ENCODE peak calls at places on chromosome 6, in four cellular contexts. One of them, this sample, is unnamed.

GRCh38 chr6:100473182-100473581 is 8.5 kb upstream of the SIM1 start:
- DNase-seq in GM13976: no peak
- DNase-seq in left ventricle myocardium inferior: no peak
- DNase-seq in fibroblast of mammary gland: no peak
- DNase-seq in this sample: no peak

GRCh38 chr6:118551063-118551672 is 3.1 kb downstream of the PLN start:
- DNase-seq in left ventricle myocardium inferior: no peak
- DNase-seq in GM13976: peak
- DNase-seq in fibroblast of mammary gland: peak
- DNase-seq in this sample: peak

GRCh38 chr6:158707120-158707519 is 57.3 kb downstream of the SYTL3 start:
- DNase-seq in left ventricle myocardium inferior: peak
- DNase-seq in fibroblast of mammary gland: peak
- DNase-seq in GM13976: no peak
- DNase-seq in this sample: no peak

GRCh38 chr6:151196571-151196970 is 43.2 kb upstream of the AKAP12 start:
- DNase-seq in left ventricle myocardium inferior: peak
- DNase-seq in fibroblast of mammary gland: peak
- DNase-seq in GM13976: no peak
- DNase-seq in this sample: no peak

GRCh38 chr6:109979033-109979921 is 1.2 kb downstream of the GPR6 start:
- DNase-seq in GM13976: no peak
- DNase-seq in fibroblast of mammary gland: no peak
- DNase-seq in left ventricle myocardium inferior: no peak
- DNase-seq in this sample: no peak

GRCh38 chr6:139979021-139979721 is 604.7 kb upstream of the CITED2 start:
- DNase-seq in GM13976: no peak
- DNase-seq in fibroblast of mammary gland: no peak
- DNase-seq in left ventricle myocardium inferior: no peak
- DNase-seq in this sample: no peak

GRCh38 chr6:157822221-157823000 is 635 bp upstream of the SNX9 start:
- DNase-seq in fibroblast of mammary gland: no peak
- DNase-seq in left ventricle myocardium inferior: peak
- DNase-seq in GM13976: no peak
- DNase-seq in this sample: no peak

GRCh38 chr6:20403766-20404640 is 2.3 kb downstream of the E2F3 start:
- DNase-seq in left ventricle myocardium inferior: no peak
- DNase-seq in GM13976: no peak
- DNase-seq in fibroblast of mammary gland: peak
- DNase-seq in this sample: peak

GRCh38 chr6:149317656-149318571 is at the start of gene TAB2:
- DNase-seq in left ventricle myocardium inferior: peak
- DNase-seq in fibroblast of mammary gland: no peak
- DNase-seq in GM13976: peak
- DNase-seq in this sample: peak

GRCh38 chr6:77650098-77650663 is 2.7 kb upstream of the MEI4 start:
- DNase-seq in fibroblast of mammary gland: no peak
- DNase-seq in GM13976: peak
- DNase-seq in left ventricle myocardium inferior: peak
- DNase-seq in this sample: peak

GRCh38 chr6:79672631-79673065 is 41.5 kb downstream of the SH3BGRL2 start:
- DNase-seq in fibroblast of mammary gland: peak
- DNase-seq in left ventricle myocardium inferior: no peak
- DNase-seq in GM13976: no peak
- DNase-seq in this sample: no peak

GRCh38 chr6:157880534-157880933 is 57.5 kb downstream of the SNX9 start:
- DNase-seq in left ventricle myocardium inferior: no peak
- DNase-seq in fibroblast of mammary gland: no peak
- DNase-seq in GM13976: no peak
- DNase-seq in this sample: no peak

GRCh38 chr6:45422541-45423110 is 44.9 kb upstream of the SUPT3H start:
- DNase-seq in left ventricle myocardium inferior: peak
- DNase-seq in fibroblast of mammary gland: no peak
- DNase-seq in GM13976: peak
- DNase-seq in this sample: peak

GRCh38 chr6:152293404-152293803 is 343.8 kb downstream of the SYNE1 start:
- DNase-seq in fibroblast of mammary gland: no peak
- DNase-seq in GM13976: no peak
- DNase-seq in left ventricle myocardium inferior: peak
- DNase-seq in this sample: no peak

GRCh38 chr6:6515691-6516607 is 72.6 kb upstream of the LY86 start:
- DNase-seq in left ventricle myocardium inferior: no peak
- DNase-seq in fibroblast of mammary gland: no peak
- DNase-seq in GM13976: no peak
- DNase-seq in this sample: peak

DNA sequence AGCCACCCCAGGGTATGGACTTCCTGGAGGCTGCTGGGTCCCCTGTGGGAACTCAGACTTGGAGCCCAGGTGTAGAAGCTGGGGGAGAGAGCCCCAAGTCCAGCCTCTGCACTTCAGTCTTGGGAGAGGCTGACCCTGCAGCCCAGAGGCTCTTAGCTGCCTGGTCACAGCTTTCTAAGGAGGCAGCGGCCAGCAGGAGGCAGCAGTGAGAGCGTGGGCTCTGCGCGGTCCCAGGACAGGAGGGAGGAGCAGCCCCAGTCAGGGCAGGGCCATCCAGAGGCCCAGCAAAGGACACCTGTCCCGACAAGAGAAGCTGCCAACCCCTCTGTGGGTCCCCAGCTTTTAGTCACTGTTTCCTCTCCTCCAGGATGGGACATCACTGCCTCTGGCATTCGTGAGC is 9.4 kb downstream of the TREML2 start:
- DNase-seq in left ventricle myocardium inferior: peak
- DNase-seq in fibroblast of mammary gland: peak
- DNase-seq in GM13976: peak
- DNase-seq in this sample: peak
- TF ChIP-seq CTCF in left ventricle myocardium inferior: peak
- TF ChIP-seq CTCF in fibroblast of mammary gland: peak
- TF ChIP-seq CTCF in GM13976: peak
- TF ChIP-seq CTCF in this sample: peak

GRCh38 chr6:41132254-41132653 is 21.9 kb downstream of the TREML1 start:
- DNase-seq in fibroblast of mammary gland: no peak
- DNase-seq in left ventricle myocardium inferior: no peak
- DNase-seq in GM13976: no peak
- DNase-seq in this sample: no peak
- TF ChIP-seq CTCF in fibroblast of mammary gland: no peak
- TF ChIP-seq CTCF in left ventricle myocardium inferior: no peak
- TF ChIP-seq CTCF in GM13976: no peak
- TF ChIP-seq CTCF in this sample: no peak

GRCh38 chr6:155327326-155328073 is 13.2 kb upstream of the TFB1M start:
- DNase-seq in GM13976: peak
- DNase-seq in fibroblast of mammary gland: peak
- DNase-seq in left ventricle myocardium inferior: no peak
- DNase-seq in this sample: peak
- TF ChIP-seq CTCF in GM13976: peak
- TF ChIP-seq CTCF in fibroblast of mammary gland: peak
- TF ChIP-seq CTCF in left ventricle myocardium inferior: peak
- TF ChIP-seq CTCF in this sample: peak

GRCh38 chr6:46706464-46706863 is 18.8 kb downstream of the TDRD6 start:
- DNase-seq in fibroblast of mammary gland: no peak
- DNase-seq in left ventricle myocardium inferior: no peak
- DNase-seq in GM13976: no peak
- DNase-seq in this sample: peak

DNA sequence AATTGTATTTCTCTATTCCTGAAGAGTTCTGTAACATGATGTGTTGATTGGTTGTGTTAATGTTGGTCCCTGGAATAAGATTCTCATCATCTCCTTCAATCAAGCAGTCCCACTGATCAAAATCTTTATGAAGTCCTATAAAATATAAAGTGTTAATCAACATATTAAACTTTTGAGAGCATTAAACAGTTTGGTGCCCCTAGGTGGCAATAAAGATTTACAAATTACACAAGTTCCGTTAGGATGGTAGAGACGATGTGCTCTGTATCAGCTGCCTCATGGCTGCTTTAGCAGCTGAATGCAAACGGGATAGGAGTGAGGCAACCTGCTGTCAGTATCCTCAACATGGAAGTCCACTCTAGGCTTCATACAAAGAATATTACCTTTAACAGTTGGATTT is 16.9 kb downstream of the TDRD6 start:
- DNase-seq in left ventricle myocardium inferior: no peak
- DNase-seq in GM13976: no peak
- DNase-seq in fibroblast of mammary gland: peak
- DNase-seq in this sample: no peak
- TF ChIP-seq CTCF in left ventricle myocardium inferior: peak
- TF ChIP-seq CTCF in GM13976: no peak
- TF ChIP-seq CTCF in fibroblast of mammary gland: peak
- TF ChIP-seq CTCF in this sample: no peak

DNA sequence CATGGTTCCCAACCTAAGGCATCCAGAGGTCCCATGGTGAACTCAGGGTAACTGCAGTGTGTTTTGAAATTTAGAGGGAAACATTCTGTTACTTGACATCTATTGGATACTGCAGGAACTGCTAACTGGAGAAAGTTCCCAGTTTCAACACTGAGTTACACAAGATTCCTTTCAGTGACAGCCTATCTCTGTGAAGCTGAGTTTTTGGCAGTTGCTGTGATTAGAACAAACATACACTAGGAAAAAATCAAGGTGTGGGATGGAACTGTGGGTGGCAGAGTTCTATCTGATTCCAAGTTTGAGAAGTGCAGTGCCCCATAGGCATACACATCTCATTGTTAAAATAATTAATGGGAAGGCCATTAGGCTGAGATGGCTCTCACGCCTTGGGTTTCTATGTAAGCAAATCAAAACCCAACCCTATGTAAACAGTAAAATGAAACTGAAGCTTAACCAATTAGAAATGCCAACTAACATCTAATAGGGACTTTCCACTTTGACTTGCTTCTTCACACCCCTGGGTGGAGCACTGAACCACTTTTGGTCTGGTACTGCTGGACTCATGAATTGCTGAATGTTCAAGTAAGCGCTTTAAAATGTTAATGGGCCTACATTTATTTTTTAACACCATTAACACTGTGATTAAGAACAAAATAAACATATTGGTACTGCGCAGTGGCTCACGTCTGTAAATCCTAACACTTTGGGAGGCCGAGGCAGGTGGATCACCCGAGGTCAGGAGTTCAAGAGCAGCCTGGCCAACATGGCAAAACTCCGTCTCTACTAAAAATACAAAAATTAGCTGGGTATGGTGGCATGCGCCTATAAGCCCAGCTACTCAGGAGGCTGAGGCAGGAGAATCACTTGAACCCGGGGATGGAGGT is 55.2 kb upstream of the TBC1D7 start:
- DNase-seq in GM13976: peak
- DNase-seq in left ventricle myocardium inferior: no peak
- DNase-seq in fibroblast of mammary gland: peak
- DNase-seq in this sample: peak
- TF ChIP-seq CTCF in GM13976: peak
- TF ChIP-seq CTCF in left ventricle myocardium inferior: peak
- TF ChIP-seq CTCF in fibroblast of mammary gland: no peak
- TF ChIP-seq CTCF in this sample: no peak